ENCODE peak calls at places on chromosome 13, in four cellular contexts. T, L, I and W are unnamed samples.

GRCh38 chr13:30341815-30342570 is 34.6 kb upstream of the KATNAL1 start:
- DNase-seq in T (no peak), L (peak; percentile 95), I (no peak), W (no peak)

GRCh38 chr13:45511310-45512147 is 46.8 kb downstream of the COG3 start:
- DNase-seq in T (peak; percentile 72), L (no peak), I (peak; percentile 6), W (peak; percentile 73)

GRCh38 chr13:24292476-24292875 is 16.9 kb upstream of the C1QTNF9 start:
- DNase-seq in T (no peak), L (no peak), I (no peak), W (no peak)

GRCh38 chr13:35292329-35292728 is 184.2 kb downstream of the MAB21L1 start:
- DNase-seq in T (no peak), L (no peak), I (no peak), W (no peak)

GRCh38 chr13:62799038-62799535 is 1383.4 kb upstream of the PCDH20 start:
- DNase-seq in T (no peak), L (no peak), I (no peak), W (no peak)

GRCh38 chr13:102800145-102801041 is 1.5 kb downstream of the BIVM start:
- DNase-seq in T (no peak), L (peak; percentile 89), I (peak; percentile 83), W (peak; percentile 58)

GRCh38 chr13:98405107-98405571 is 171.8 kb downstream of the STK24 start:
- DNase-seq in T (no peak), L (no peak), I (no peak), W (no peak)

GRCh38 chr13:75226755-75227435 is 255.1 kb downstream of the TBC1D4 start:
- DNase-seq in T (no peak), L (no peak), I (no peak), W (peak; percentile 77)

GRCh38 chr13:79386125-79386822 is 19.8 kb downstream of the RBM26 start:
- DNase-seq in T (no peak), L (no peak), I (no peak), W (no peak)

GRCh38 chr13:98258226-98258625 is 81.2 kb upstream of the RNF113B start:
- DNase-seq in T (no peak), L (peak; percentile 55), I (no peak), W (no peak)

GRCh38 chr13:25971499-25972145 is 80.2 kb downstream of the SHISA2 start:
- DNase-seq in T (no peak), L (no peak), I (no peak), W (peak; percentile 82)

GRCh38 chr13:60012503-60012902 is 151.2 kb downstream of the DIAPH3 start:
- DNase-seq in T (no peak), L (no peak), I (no peak), W (no peak)

GRCh38 chr13:113969311-113969972 is 4.4 kb downstream of the C13orf46 start:
- DNase-seq in T (no peak), L (no peak), I (no peak), W (no peak)

GRCh38 chr13:19646062-19646461 is 12.6 kb downstream of the MPHOSPH8 start:
- DNase-seq in T (no peak), L (no peak), I (no peak), W (no peak)

GRCh38 chr13:109790071-109790470 is 3.7 kb upstream of the IRS2 start:
- DNase-seq in T (no peak), L (no peak), I (no peak), W (no peak)

GRCh38 chr13:75195479-75196111 is 286.4 kb downstream of the TBC1D4 start:
- DNase-seq in T (no peak), L (no peak), I (no peak), W (no peak)

GRCh38 chr13:85930108-85930507 is 130.9 kb upstream of the SLITRK6 start:
- DNase-seq in T (no peak), L (no peak), I (no peak), W (no peak)

GRCh38 chr13:71866173-71867091 is 572 bp downstream of the DACH1 start:
- DNase-seq in T (no peak), L (peak; percentile 47), I (peak; percentile 32), W (no peak)

GRCh38 chr13:23321534-23322241 is 111.8 kb downstream of the SACS start:
- DNase-seq in T (no peak), L (no peak), I (peak; percentile 10), W (no peak)

DNA sequence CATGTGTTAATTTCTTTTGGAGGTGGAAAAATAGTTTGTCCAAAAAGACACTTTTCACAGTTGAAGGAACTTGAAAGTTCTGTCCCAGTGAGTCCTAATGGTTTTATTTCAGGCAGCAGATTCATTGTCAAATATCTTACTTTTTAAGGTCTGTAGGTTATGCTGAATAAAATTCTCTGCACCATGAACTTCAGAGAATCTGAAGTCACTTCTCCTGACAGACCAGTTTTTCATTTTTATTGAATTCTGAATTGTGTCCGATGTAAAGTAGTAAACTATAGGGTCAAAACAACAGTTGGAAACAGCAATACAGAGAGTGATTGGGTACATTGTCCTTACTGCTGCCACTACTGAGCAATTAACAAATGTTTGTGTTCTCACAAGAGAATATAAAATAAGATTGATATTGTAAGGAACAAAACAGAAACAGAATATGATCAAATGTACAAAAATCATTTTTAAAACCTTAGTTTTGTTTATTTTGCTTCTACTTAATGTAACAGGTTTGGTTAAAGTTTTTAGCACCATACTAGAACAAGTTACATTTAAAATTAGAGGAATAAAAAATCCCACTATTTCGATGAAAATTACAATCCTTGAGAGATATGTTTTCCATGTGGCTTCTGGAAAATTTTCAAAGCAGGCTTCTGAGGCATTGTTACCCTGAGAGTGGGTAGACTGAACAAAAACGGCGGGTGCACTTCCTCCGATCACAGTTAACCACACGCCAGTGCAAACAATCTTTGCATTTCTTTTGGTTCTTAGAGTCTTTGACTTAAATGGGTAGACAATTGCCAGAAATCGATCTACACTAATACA is 1.4 kb downstream of the LPAR6 start:
- DNase-seq in T (no peak), L (no peak), I (no peak), W (peak; percentile 71)
- H3K4me3 ChIP-seq in T (no peak overlapping the region), L (peak overlapping the region; percentile 57), I (no peak overlapping the region), W (peak overlapping the region; percentile 23)

DNA sequence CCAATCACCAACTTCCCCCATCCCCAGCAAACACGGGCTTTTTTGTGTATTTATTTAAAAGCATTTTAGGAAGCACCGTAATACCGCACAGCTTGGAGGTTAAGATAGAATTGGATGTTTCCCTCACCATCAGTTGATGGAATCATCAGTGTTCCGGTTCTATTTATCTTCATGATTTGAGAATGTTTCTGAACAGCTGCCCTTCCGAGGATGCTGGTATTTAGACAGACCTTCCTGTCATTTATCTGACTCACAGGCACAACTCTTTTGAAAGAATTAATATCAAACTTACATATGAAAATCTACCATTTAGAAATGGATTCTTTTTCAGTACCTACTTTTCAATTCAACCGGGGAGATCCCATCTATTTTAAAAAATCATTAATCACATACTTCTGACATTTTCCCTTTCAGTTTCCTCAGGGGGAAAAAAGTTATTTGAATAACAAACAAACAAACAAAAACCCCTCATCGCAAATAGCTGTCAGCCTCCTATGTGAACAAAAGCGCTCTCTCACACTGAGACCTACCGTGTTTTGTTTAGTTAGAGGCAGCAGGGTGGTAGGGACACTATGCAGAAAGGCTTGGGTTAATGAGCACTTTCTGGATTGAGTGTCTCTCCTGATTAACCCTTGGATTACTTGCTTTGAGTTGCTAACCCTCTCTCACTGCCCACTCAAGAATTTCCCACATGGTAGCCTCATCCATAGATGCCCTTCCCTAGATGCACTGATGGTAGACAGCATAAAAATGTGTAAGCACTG is 189.3 kb downstream of the TM9SF2 start:
- DNase-seq in T (no peak), L (no peak), I (no peak), W (no peak)
- H3K4me3 ChIP-seq in T (no peak overlapping the region), L (no peak overlapping the region), I (no peak overlapping the region), W (no peak overlapping the region)

GRCh38 chr13:44385847-44386246 is 12.2 kb downstream of the SERP2 start:
- DNase-seq in T (no peak), L (no peak), I (no peak), W (no peak)

GRCh38 chr13:44388427-44388826 is 14.8 kb downstream of the SERP2 start:
- DNase-seq in T (no peak), L (no peak), I (no peak), W (no peak)

GRCh38 chr13:44385401-44385800 is 11.8 kb downstream of the SERP2 start:
- DNase-seq in T (no peak), L (peak; percentile 58), I (no peak), W (no peak)

GRCh38 chr13:44389003-44389666 is 15.5 kb downstream of the SERP2 start:
- DNase-seq in T (no peak), L (no peak), I (no peak), W (no peak)

GRCh38 chr13:44386932-44387556 is 13.4 kb downstream of the SERP2 start:
- DNase-seq in T (no peak), L (no peak), I (no peak), W (no peak)
- H3K4me3 ChIP-seq in T (no peak overlapping the region), L (no peak overlapping the region), I (no peak overlapping the region), W (no peak overlapping the region)

GRCh38 chr13:39618546-39618945 is 15.6 kb upstream of the LHFPL6 start:
- DNase-seq in T (no peak), L (no peak), I (no peak), W (no peak)

DNA sequence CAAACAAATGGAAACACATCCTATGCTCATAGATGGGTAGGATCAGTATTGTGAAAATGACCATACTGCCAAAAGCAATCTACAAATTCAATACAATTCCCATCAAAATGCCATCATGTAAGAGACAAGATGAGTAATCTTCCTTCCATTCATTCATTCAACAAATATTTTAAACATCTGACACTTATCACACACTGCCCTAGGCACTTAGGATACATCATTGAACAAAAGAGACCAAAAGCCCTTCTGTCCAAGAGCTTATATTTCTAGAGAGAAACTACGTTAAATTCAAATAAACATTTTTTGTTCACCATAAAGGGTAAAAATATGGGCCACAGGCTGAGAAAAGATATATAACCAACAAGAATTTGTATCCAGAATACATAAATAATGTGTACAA is 20.5 kb upstream of the LHFPL6 start:
- DNase-seq in T (no peak), L (no peak), I (no peak), W (no peak)
- H3K4me3 ChIP-seq in T (no peak overlapping the region), L (no peak overlapping the region), I (no peak overlapping the region), W (no peak overlapping the region)

DNA sequence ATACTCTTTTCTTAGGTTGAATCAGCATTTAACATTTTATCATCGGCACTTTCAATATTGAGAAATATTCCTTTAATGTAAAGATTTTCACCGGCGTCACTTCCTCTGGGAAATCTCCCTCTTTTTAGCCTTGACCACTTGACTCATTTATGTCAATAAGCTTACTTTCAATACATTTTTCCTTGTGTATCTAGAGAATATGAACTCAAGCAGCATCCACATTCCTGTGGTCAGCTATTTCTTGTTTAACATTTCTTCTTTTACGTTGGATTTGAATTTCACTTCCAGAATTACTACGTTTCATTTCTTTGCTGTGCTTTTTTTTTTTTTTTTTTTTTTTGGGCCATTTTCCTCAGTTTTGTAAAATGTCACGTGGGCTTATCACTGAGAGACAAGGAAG is 271.2 kb upstream of the HTR2A start:
- DNase-seq in T (no peak), L (no peak), I (no peak), W (no peak)
- H3K4me3 ChIP-seq in T (no peak overlapping the region), L (no peak overlapping the region), I (no peak overlapping the region), W (no peak overlapping the region)